ENCODE peak calls at places on chromosomes 3 and 15, in seven cellular contexts. One of them, this sample, is unnamed.

GRCh38 chr15:45454825-45455224 is 67.7 kb downstream of the SLC30A4 start:
- DNase-seq in stimulated activated CD4-positive, alpha-beta T cell treated with anti-CD3 and anti-CD28 coated beads, Interleukin-1b, Interleukin-23, amount 100 ng/mL, for 1 hour: no peak
- DNase-seq in NCI-H2081 treated with DMSO at 0.1 percent for 48 hours: no peak
- DNase-seq in activated gamma-delta T cell treated with Interleukin-2 at 50 U/mL for 16 hours: peak; percentile 61
- DNase-seq in amygdala: peak; percentile 10
- DNase-seq in left cardiac atrium: peak; percentile 59
- DNase-seq in uterus: no peak
- DNase-seq in this sample: peak; percentile 57

GRCh38 chr15:95171551-95171950 is 940.2 kb downstream of the MCTP2 start:
- DNase-seq in stimulated activated CD4-positive, alpha-beta T cell treated with anti-CD3 and anti-CD28 coated beads, Interleukin-1b, Interleukin-23, amount 100 ng/mL, for 1 hour: no peak
- DNase-seq in NCI-H2081 treated with DMSO at 0.1 percent for 48 hours: no peak
- DNase-seq in activated gamma-delta T cell treated with Interleukin-2 at 50 U/mL for 16 hours: no peak
- DNase-seq in amygdala: no peak
- DNase-seq in left cardiac atrium: no peak
- DNase-seq in uterus: no peak
- DNase-seq in this sample: no peak

GRCh38 chr15:58469432-58470353 is 37.9 kb downstream of the LIPC start:
- DNase-seq in stimulated activated CD4-positive, alpha-beta T cell treated with anti-CD3 and anti-CD28 coated beads, Interleukin-1b, Interleukin-23, amount 100 ng/mL, for 1 hour: no peak
- DNase-seq in NCI-H2081 treated with DMSO at 0.1 percent for 48 hours: no peak
- DNase-seq in activated gamma-delta T cell treated with Interleukin-2 at 50 U/mL for 16 hours: no peak
- DNase-seq in amygdala: no peak
- DNase-seq in left cardiac atrium: peak; percentile 58
- DNase-seq in uterus: no peak
- DNase-seq in this sample: peak; percentile 69

GRCh38 chr15:68400066-68400456 is 31.9 kb downstream of the ITGA11 start:
- DNase-seq in stimulated activated CD4-positive, alpha-beta T cell treated with anti-CD3 and anti-CD28 coated beads, Interleukin-1b, Interleukin-23, amount 100 ng/mL, for 1 hour: no peak
- DNase-seq in NCI-H2081 treated with DMSO at 0.1 percent for 48 hours: no peak
- DNase-seq in activated gamma-delta T cell treated with Interleukin-2 at 50 U/mL for 16 hours: no peak
- DNase-seq in amygdala: no peak
- DNase-seq in left cardiac atrium: no peak
- DNase-seq in uterus: no peak
- DNase-seq in this sample: peak; percentile 39

GRCh38 chr3:197793246-197793645 is 2.2 kb downstream of the LRCH3 start:
- DNase-seq in stimulated activated CD4-positive, alpha-beta T cell treated with anti-CD3 and anti-CD28 coated beads, Interleukin-1b, Interleukin-23, amount 100 ng/mL, for 1 hour: no peak
- DNase-seq in NCI-H2081 treated with DMSO at 0.1 percent for 48 hours: no peak
- DNase-seq in activated gamma-delta T cell treated with Interleukin-2 at 50 U/mL for 16 hours: no peak
- DNase-seq in amygdala: no peak
- DNase-seq in left cardiac atrium: no peak
- DNase-seq in uterus: no peak
- DNase-seq in this sample: no peak

GRCh38 chr15:40069178-40070165 is 30.5 kb upstream of the SRP14 start:
- DNase-seq in stimulated activated CD4-positive, alpha-beta T cell treated with anti-CD3 and anti-CD28 coated beads, Interleukin-1b, Interleukin-23, amount 100 ng/mL, for 1 hour: no peak
- DNase-seq in NCI-H2081 treated with DMSO at 0.1 percent for 48 hours: peak; percentile 95
- DNase-seq in activated gamma-delta T cell treated with Interleukin-2 at 50 U/mL for 16 hours: no peak
- DNase-seq in amygdala: peak; percentile 96
- DNase-seq in left cardiac atrium: peak; percentile 93
- DNase-seq in uterus: peak; percentile 72
- DNase-seq in this sample: peak; percentile 76

GRCh38 chr3:153293222-153293621 is 131.2 kb downstream of the RAP2B start:
- DNase-seq in stimulated activated CD4-positive, alpha-beta T cell treated with anti-CD3 and anti-CD28 coated beads, Interleukin-1b, Interleukin-23, amount 100 ng/mL, for 1 hour: no peak
- DNase-seq in NCI-H2081 treated with DMSO at 0.1 percent for 48 hours: no peak
- DNase-seq in activated gamma-delta T cell treated with Interleukin-2 at 50 U/mL for 16 hours: no peak
- DNase-seq in amygdala: no peak
- DNase-seq in left cardiac atrium: no peak
- DNase-seq in uterus: no peak
- DNase-seq in this sample: no peak

GRCh38 chr3:170496026-170496867 is 77.6 kb downstream of the CLDN11 start:
- DNase-seq in stimulated activated CD4-positive, alpha-beta T cell treated with anti-CD3 and anti-CD28 coated beads, Interleukin-1b, Interleukin-23, amount 100 ng/mL, for 1 hour: no peak
- DNase-seq in NCI-H2081 treated with DMSO at 0.1 percent for 48 hours: no peak
- DNase-seq in activated gamma-delta T cell treated with Interleukin-2 at 50 U/mL for 16 hours: no peak
- DNase-seq in amygdala: no peak
- DNase-seq in left cardiac atrium: no peak
- DNase-seq in uterus: no peak
- DNase-seq in this sample: no peak

GRCh38 chr15:59256538-59256937 is 49.9 kb downstream of the LDHAL6B start:
- DNase-seq in stimulated activated CD4-positive, alpha-beta T cell treated with anti-CD3 and anti-CD28 coated beads, Interleukin-1b, Interleukin-23, amount 100 ng/mL, for 1 hour: no peak
- DNase-seq in NCI-H2081 treated with DMSO at 0.1 percent for 48 hours: no peak
- DNase-seq in activated gamma-delta T cell treated with Interleukin-2 at 50 U/mL for 16 hours: no peak
- DNase-seq in amygdala: no peak
- DNase-seq in left cardiac atrium: no peak
- DNase-seq in uterus: no peak
- DNase-seq in this sample: peak; percentile 92

GRCh38 chr3:94626599-94626998 is 563.7 kb downstream of the NSUN3 start:
- DNase-seq in stimulated activated CD4-positive, alpha-beta T cell treated with anti-CD3 and anti-CD28 coated beads, Interleukin-1b, Interleukin-23, amount 100 ng/mL, for 1 hour: no peak
- DNase-seq in NCI-H2081 treated with DMSO at 0.1 percent for 48 hours: no peak
- DNase-seq in activated gamma-delta T cell treated with Interleukin-2 at 50 U/mL for 16 hours: no peak
- DNase-seq in amygdala: no peak
- DNase-seq in left cardiac atrium: no peak
- DNase-seq in uterus: no peak
- DNase-seq in this sample: no peak

GRCh38 chr3:14600075-14600474 is 51.5 kb upstream of the CCDC174 start:
- DNase-seq in stimulated activated CD4-positive, alpha-beta T cell treated with anti-CD3 and anti-CD28 coated beads, Interleukin-1b, Interleukin-23, amount 100 ng/mL, for 1 hour: no peak
- DNase-seq in NCI-H2081 treated with DMSO at 0.1 percent for 48 hours: no peak
- DNase-seq in activated gamma-delta T cell treated with Interleukin-2 at 50 U/mL for 16 hours: no peak
- DNase-seq in amygdala: no peak
- DNase-seq in left cardiac atrium: no peak
- DNase-seq in uterus: no peak
- DNase-seq in this sample: no peak

GRCh38 chr15:89802231-89802928 is 12.3 kb downstream of the ANPEP start:
- DNase-seq in stimulated activated CD4-positive, alpha-beta T cell treated with anti-CD3 and anti-CD28 coated beads, Interleukin-1b, Interleukin-23, amount 100 ng/mL, for 1 hour: no peak
- DNase-seq in NCI-H2081 treated with DMSO at 0.1 percent for 48 hours: no peak
- DNase-seq in activated gamma-delta T cell treated with Interleukin-2 at 50 U/mL for 16 hours: no peak
- DNase-seq in amygdala: no peak
- DNase-seq in left cardiac atrium: no peak
- DNase-seq in uterus: no peak
- DNase-seq in this sample: no peak

GRCh38 chr3:178159691-178160090 is 376.5 kb upstream of the KCNMB2 start:
- DNase-seq in stimulated activated CD4-positive, alpha-beta T cell treated with anti-CD3 and anti-CD28 coated beads, Interleukin-1b, Interleukin-23, amount 100 ng/mL, for 1 hour: no peak
- DNase-seq in NCI-H2081 treated with DMSO at 0.1 percent for 48 hours: no peak
- DNase-seq in activated gamma-delta T cell treated with Interleukin-2 at 50 U/mL for 16 hours: no peak
- DNase-seq in amygdala: no peak
- DNase-seq in left cardiac atrium: no peak
- DNase-seq in uterus: no peak
- DNase-seq in this sample: no peak

GRCh38 chr3:37132334-37132733 is 42.0 kb downstream of the LRRFIP2 start:
- DNase-seq in stimulated activated CD4-positive, alpha-beta T cell treated with anti-CD3 and anti-CD28 coated beads, Interleukin-1b, Interleukin-23, amount 100 ng/mL, for 1 hour: no peak
- DNase-seq in NCI-H2081 treated with DMSO at 0.1 percent for 48 hours: no peak
- DNase-seq in activated gamma-delta T cell treated with Interleukin-2 at 50 U/mL for 16 hours: no peak
- DNase-seq in amygdala: no peak
- DNase-seq in left cardiac atrium: no peak
- DNase-seq in uterus: no peak
- DNase-seq in this sample: no peak

GRCh38 chr3:116140100-116140689 is 305.1 kb downstream of the LSAMP start:
- DNase-seq in stimulated activated CD4-positive, alpha-beta T cell treated with anti-CD3 and anti-CD28 coated beads, Interleukin-1b, Interleukin-23, amount 100 ng/mL, for 1 hour: no peak
- DNase-seq in NCI-H2081 treated with DMSO at 0.1 percent for 48 hours: peak; percentile 69
- DNase-seq in activated gamma-delta T cell treated with Interleukin-2 at 50 U/mL for 16 hours: no peak
- DNase-seq in amygdala: no peak
- DNase-seq in left cardiac atrium: no peak
- DNase-seq in uterus: no peak
- DNase-seq in this sample: no peak

GRCh38 chr15:90232196-90232595 is 1.5 kb downstream of the CIB1 start:
- DNase-seq in stimulated activated CD4-positive, alpha-beta T cell treated with anti-CD3 and anti-CD28 coated beads, Interleukin-1b, Interleukin-23, amount 100 ng/mL, for 1 hour: no peak
- DNase-seq in NCI-H2081 treated with DMSO at 0.1 percent for 48 hours: no peak
- DNase-seq in activated gamma-delta T cell treated with Interleukin-2 at 50 U/mL for 16 hours: no peak
- DNase-seq in amygdala: no peak
- DNase-seq in left cardiac atrium: no peak
- DNase-seq in uterus: no peak
- DNase-seq in this sample: no peak

GRCh38 chr3:3447671-3448070 is 268.2 kb upstream of the CRBN start:
- DNase-seq in stimulated activated CD4-positive, alpha-beta T cell treated with anti-CD3 and anti-CD28 coated beads, Interleukin-1b, Interleukin-23, amount 100 ng/mL, for 1 hour: no peak
- DNase-seq in NCI-H2081 treated with DMSO at 0.1 percent for 48 hours: no peak
- DNase-seq in activated gamma-delta T cell treated with Interleukin-2 at 50 U/mL for 16 hours: no peak
- DNase-seq in amygdala: no peak
- DNase-seq in left cardiac atrium: no peak
- DNase-seq in uterus: no peak
- DNase-seq in this sample: no peak

GRCh38 chr15:49855917-49856637 is 235.2 kb downstream of the DTWD1 start:
- DNase-seq in stimulated activated CD4-positive, alpha-beta T cell treated with anti-CD3 and anti-CD28 coated beads, Interleukin-1b, Interleukin-23, amount 100 ng/mL, for 1 hour: no peak
- DNase-seq in NCI-H2081 treated with DMSO at 0.1 percent for 48 hours: no peak
- DNase-seq in activated gamma-delta T cell treated with Interleukin-2 at 50 U/mL for 16 hours: no peak
- DNase-seq in amygdala: no peak
- DNase-seq in left cardiac atrium: no peak
- DNase-seq in uterus: peak; percentile 52
- DNase-seq in this sample: no peak

GRCh38 chr3:123779646-123780231 is 104.4 kb downstream of the MYLK start:
- DNase-seq in stimulated activated CD4-positive, alpha-beta T cell treated with anti-CD3 and anti-CD28 coated beads, Interleukin-1b, Interleukin-23, amount 100 ng/mL, for 1 hour: no peak
- DNase-seq in NCI-H2081 treated with DMSO at 0.1 percent for 48 hours: no peak
- DNase-seq in activated gamma-delta T cell treated with Interleukin-2 at 50 U/mL for 16 hours: no peak
- DNase-seq in amygdala: no peak
- DNase-seq in left cardiac atrium: no peak
- DNase-seq in uterus: no peak
- DNase-seq in this sample: no peak

GRCh38 chr3:124829819-124830554 is 57.2 kb downstream of the ITGB5 start:
- DNase-seq in stimulated activated CD4-positive, alpha-beta T cell treated with anti-CD3 and anti-CD28 coated beads, Interleukin-1b, Interleukin-23, amount 100 ng/mL, for 1 hour: no peak
- DNase-seq in NCI-H2081 treated with DMSO at 0.1 percent for 48 hours: no peak
- DNase-seq in activated gamma-delta T cell treated with Interleukin-2 at 50 U/mL for 16 hours: no peak
- DNase-seq in amygdala: no peak
- DNase-seq in left cardiac atrium: peak; percentile 34
- DNase-seq in uterus: no peak
- DNase-seq in this sample: no peak

GRCh38 chr3:193620650-193621049 is 27.6 kb downstream of the OPA1 start:
- DNase-seq in stimulated activated CD4-positive, alpha-beta T cell treated with anti-CD3 and anti-CD28 coated beads, Interleukin-1b, Interleukin-23, amount 100 ng/mL, for 1 hour: no peak
- DNase-seq in NCI-H2081 treated with DMSO at 0.1 percent for 48 hours: no peak
- DNase-seq in activated gamma-delta T cell treated with Interleukin-2 at 50 U/mL for 16 hours: no peak
- DNase-seq in amygdala: no peak
- DNase-seq in left cardiac atrium: no peak
- DNase-seq in uterus: no peak
- DNase-seq in this sample: no peak

GRCh38 chr3:37892917-37893595 is 31.4 kb downstream of the CTDSPL start:
- DNase-seq in stimulated activated CD4-positive, alpha-beta T cell treated with anti-CD3 and anti-CD28 coated beads, Interleukin-1b, Interleukin-23, amount 100 ng/mL, for 1 hour: no peak
- DNase-seq in NCI-H2081 treated with DMSO at 0.1 percent for 48 hours: no peak
- DNase-seq in activated gamma-delta T cell treated with Interleukin-2 at 50 U/mL for 16 hours: no peak
- DNase-seq in amygdala: no peak
- DNase-seq in left cardiac atrium: peak; percentile 69
- DNase-seq in uterus: peak; percentile 47
- DNase-seq in this sample: no peak

GRCh38 chr3:37590328-37591079 is 271.2 kb upstream of the CTDSPL start:
- DNase-seq in stimulated activated CD4-positive, alpha-beta T cell treated with anti-CD3 and anti-CD28 coated beads, Interleukin-1b, Interleukin-23, amount 100 ng/mL, for 1 hour: no peak
- DNase-seq in NCI-H2081 treated with DMSO at 0.1 percent for 48 hours: no peak
- DNase-seq in activated gamma-delta T cell treated with Interleukin-2 at 50 U/mL for 16 hours: no peak
- DNase-seq in amygdala: no peak
- DNase-seq in left cardiac atrium: peak; percentile 82
- DNase-seq in uterus: peak; percentile 34
- DNase-seq in this sample: no peak

GRCh38 chr15:38611228-38611627 is 46.6 kb upstream of the RASGRP1 start:
- DNase-seq in stimulated activated CD4-positive, alpha-beta T cell treated with anti-CD3 and anti-CD28 coated beads, Interleukin-1b, Interleukin-23, amount 100 ng/mL, for 1 hour: no peak
- DNase-seq in NCI-H2081 treated with DMSO at 0.1 percent for 48 hours: no peak
- DNase-seq in activated gamma-delta T cell treated with Interleukin-2 at 50 U/mL for 16 hours: peak; percentile 26
- DNase-seq in amygdala: no peak
- DNase-seq in left cardiac atrium: no peak
- DNase-seq in uterus: no peak
- DNase-seq in this sample: no peak

GRCh38 chr3:130601662-130602061 is 84.7 kb downstream of the COL6A6 start:
- DNase-seq in stimulated activated CD4-positive, alpha-beta T cell treated with anti-CD3 and anti-CD28 coated beads, Interleukin-1b, Interleukin-23, amount 100 ng/mL, for 1 hour: no peak
- DNase-seq in NCI-H2081 treated with DMSO at 0.1 percent for 48 hours: no peak
- DNase-seq in activated gamma-delta T cell treated with Interleukin-2 at 50 U/mL for 16 hours: no peak
- DNase-seq in amygdala: no peak
- DNase-seq in left cardiac atrium: no peak
- DNase-seq in uterus: no peak
- DNase-seq in this sample: no peak

GRCh38 chr15:31372635-31373091 is 46.0 kb downstream of the KLF13 start:
- DNase-seq in stimulated activated CD4-positive, alpha-beta T cell treated with anti-CD3 and anti-CD28 coated beads, Interleukin-1b, Interleukin-23, amount 100 ng/mL, for 1 hour: no peak
- DNase-seq in NCI-H2081 treated with DMSO at 0.1 percent for 48 hours: no peak
- DNase-seq in activated gamma-delta T cell treated with Interleukin-2 at 50 U/mL for 16 hours: no peak
- DNase-seq in amygdala: peak; percentile 39
- DNase-seq in left cardiac atrium: peak; percentile 53
- DNase-seq in uterus: peak; percentile 55
- DNase-seq in this sample: peak; percentile 48

GRCh38 chr3:46853441-46854410 is 9.5 kb downstream of the MYL3 start:
- DNase-seq in stimulated activated CD4-positive, alpha-beta T cell treated with anti-CD3 and anti-CD28 coated beads, Interleukin-1b, Interleukin-23, amount 100 ng/mL, for 1 hour: no peak
- DNase-seq in NCI-H2081 treated with DMSO at 0.1 percent for 48 hours: no peak
- DNase-seq in activated gamma-delta T cell treated with Interleukin-2 at 50 U/mL for 16 hours: no peak
- DNase-seq in amygdala: no peak
- DNase-seq in left cardiac atrium: no peak
- DNase-seq in uterus: peak; percentile 5
- DNase-seq in this sample: no peak

GRCh38 chr15:77014137-77015081 is 19.5 kb downstream of the PSTPIP1 start:
- DNase-seq in stimulated activated CD4-positive, alpha-beta T cell treated with anti-CD3 and anti-CD28 coated beads, Interleukin-1b, Interleukin-23, amount 100 ng/mL, for 1 hour: no peak
- DNase-seq in NCI-H2081 treated with DMSO at 0.1 percent for 48 hours: no peak
- DNase-seq in activated gamma-delta T cell treated with Interleukin-2 at 50 U/mL for 16 hours: peak; percentile 26
- DNase-seq in amygdala: no peak
- DNase-seq in left cardiac atrium: peak; percentile 29
- DNase-seq in uterus: no peak
- DNase-seq in this sample: no peak

GRCh38 chr15:89673162-89673506 is 6.0 kb downstream of the PLIN1 start:
- DNase-seq in stimulated activated CD4-positive, alpha-beta T cell treated with anti-CD3 and anti-CD28 coated beads, Interleukin-1b, Interleukin-23, amount 100 ng/mL, for 1 hour: no peak
- DNase-seq in NCI-H2081 treated with DMSO at 0.1 percent for 48 hours: no peak
- DNase-seq in activated gamma-delta T cell treated with Interleukin-2 at 50 U/mL for 16 hours: no peak
- DNase-seq in amygdala: no peak
- DNase-seq in left cardiac atrium: no peak
- DNase-seq in uterus: no peak
- DNase-seq in this sample: peak; percentile 64

GRCh38 chr3:169354774-169355501 is 308.6 kb downstream of the MECOM start:
- DNase-seq in stimulated activated CD4-positive, alpha-beta T cell treated with anti-CD3 and anti-CD28 coated beads, Interleukin-1b, Interleukin-23, amount 100 ng/mL, for 1 hour: no peak
- DNase-seq in NCI-H2081 treated with DMSO at 0.1 percent for 48 hours: peak; percentile 99
- DNase-seq in activated gamma-delta T cell treated with Interleukin-2 at 50 U/mL for 16 hours: no peak
- DNase-seq in amygdala: no peak
- DNase-seq in left cardiac atrium: no peak
- DNase-seq in uterus: no peak
- DNase-seq in this sample: no peak

GRCh38 chr3:10443791-10444429 is 61.5 kb downstream of the ATP2B2 start:
- DNase-seq in stimulated activated CD4-positive, alpha-beta T cell treated with anti-CD3 and anti-CD28 coated beads, Interleukin-1b, Interleukin-23, amount 100 ng/mL, for 1 hour: no peak
- DNase-seq in NCI-H2081 treated with DMSO at 0.1 percent for 48 hours: no peak
- DNase-seq in activated gamma-delta T cell treated with Interleukin-2 at 50 U/mL for 16 hours: no peak
- DNase-seq in amygdala: no peak
- DNase-seq in left cardiac atrium: no peak
- DNase-seq in uterus: no peak
- DNase-seq in this sample: no peak

GRCh38 chr15:71916834-71917233 is 106.5 kb downstream of the NR2E3 start:
- DNase-seq in stimulated activated CD4-positive, alpha-beta T cell treated with anti-CD3 and anti-CD28 coated beads, Interleukin-1b, Interleukin-23, amount 100 ng/mL, for 1 hour: no peak
- DNase-seq in NCI-H2081 treated with DMSO at 0.1 percent for 48 hours: peak; percentile 7
- DNase-seq in activated gamma-delta T cell treated with Interleukin-2 at 50 U/mL for 16 hours: no peak
- DNase-seq in amygdala: no peak
- DNase-seq in left cardiac atrium: no peak
- DNase-seq in uterus: no peak
- DNase-seq in this sample: no peak

GRCh38 chr3:168048414-168049330 is 47.1 kb downstream of the GOLIM4 start:
- DNase-seq in stimulated activated CD4-positive, alpha-beta T cell treated with anti-CD3 and anti-CD28 coated beads, Interleukin-1b, Interleukin-23, amount 100 ng/mL, for 1 hour: no peak
- DNase-seq in NCI-H2081 treated with DMSO at 0.1 percent for 48 hours: no peak
- DNase-seq in activated gamma-delta T cell treated with Interleukin-2 at 50 U/mL for 16 hours: no peak
- DNase-seq in amygdala: no peak
- DNase-seq in left cardiac atrium: no peak
- DNase-seq in uterus: no peak
- DNase-seq in this sample: no peak